ENCODE peak calls at places on chromosomes 16 and 17, in six cellular contexts. G is GM12878, E is H1, W is GM12891, V is HepG2, U is K562. Y is an unnamed sample.

GRCh38 chr17:17568772-17569195 is 22.7 kb downstream of the PEMT start:
- DNase-seq in W (peak), E (peak), U (peak), V (peak), G (no peak), Y (peak)

GRCh38 chr17:67289174-67289876 is 44.3 kb upstream of the HELZ start:
- DNase-seq in G (no peak), U (no peak), W (no peak), V (no peak), E (no peak), Y (no peak)

GRCh38 chr16:67459066-67459857 is 21.7 kb downstream of the ATP6V0D1 start:
- DNase-seq in W (no peak), U (no peak), G (no peak), E (no peak), V (peak), Y (no peak)

GRCh38 chr17:21283482-21284318 is 811 bp upstream of the MAP2K3 start:
- DNase-seq in V (no peak), E (no peak), U (no peak), G (no peak), W (no peak), Y (no peak)

GRCh38 chr17:48545022-48545376 is at the start of gene HOXB2:
- DNase-seq in G (no peak), U (peak), E (no peak), V (no peak), W (no peak), Y (no peak)

GRCh38 chr17:5821057-5821456 is 236.7 kb upstream of the NLRP1 start:
- DNase-seq in V (peak), G (no peak), U (no peak), E (no peak), W (no peak), Y (no peak)

GRCh38 chr17:12961655-12962054 is 56.2 kb downstream of the ELAC2 start:
- DNase-seq in E (no peak), U (no peak), G (no peak), V (no peak), W (no peak), Y (no peak)

GRCh38 chr16:27097671-27098275 is 31.0 kb downstream of the C16orf82 start:
- DNase-seq in U (no peak), W (no peak), V (no peak), E (no peak), G (no peak), Y (no peak)

GRCh38 chr16:50395763-50396710 is 27.2 kb upstream of the BRD7 start:
- DNase-seq in W (no peak), U (no peak), V (no peak), G (no peak), E (no peak), Y (no peak)

GRCh38 chr16:69399361-69399760 is 13.6 kb upstream of the TERF2 start:
- DNase-seq in U (no peak), W (no peak), G (no peak), V (no peak), E (no peak), Y (no peak)

GRCh38 chr17:38428643-38429371 is 543 bp downstream of the ARHGAP23 start:
- DNase-seq in W (no peak), U (no peak), G (no peak), E (no peak), V (no peak), Y (no peak)

GRCh38 chr17:77282524-77283515 is 142.1 kb downstream of the SEC14L1 start:
- DNase-seq in W (no peak), G (peak), V (peak), U (no peak), E (no peak), Y (no peak)

GRCh38 chr16:67833035-67833417 is 9.1 kb upstream of the THAP11 start:
- DNase-seq in G (no peak), E (no peak), V (no peak), W (no peak), U (no peak), Y (no peak)

GRCh38 chr17:45261577-45262515 is at the start of gene SPATA32:
- DNase-seq in U (no peak), V (no peak), W (peak), E (no peak), G (no peak), Y (peak)

GRCh38 chr16:427295-427694 is 1.8 kb downstream of the RAB11FIP3 start:
- DNase-seq in U (no peak), E (no peak), G (no peak), V (no peak), W (no peak), Y (no peak)

GRCh38 chr17:40598021-40598927 is 33.0 kb upstream of the CCR7 start:
- DNase-seq in G (no peak), V (no peak), W (no peak), E (no peak), U (no peak), Y (no peak)

GRCh38 chr16:87801679-87802300 is 36.0 kb upstream of the KLHDC4 start:
- DNase-seq in V (no peak), G (no peak), E (no peak), W (no peak), U (no peak), Y (no peak)

GRCh38 chr16:87800497-87800896 is 34.7 kb upstream of the KLHDC4 start:
- DNase-seq in G (no peak), V (no peak), E (no peak), W (no peak), U (no peak), Y (no peak)

GRCh38 chr16:87802670-87803069 is 36.9 kb upstream of the KLHDC4 start:
- DNase-seq in U (no peak), V (no peak), G (no peak), E (no peak), W (no peak), Y (no peak)

GRCh38 chr16:87806246-87806607 is 40.4 kb upstream of the KLHDC4 start:
- DNase-seq in V (no peak), G (no peak), U (no peak), W (no peak), E (no peak), Y (no peak)

GRCh38 chr16:87803385-87803784 is 37.6 kb upstream of the KLHDC4 start:
- DNase-seq in E (no peak), G (no peak), U (no peak), W (no peak), V (no peak), Y (no peak)
- TF ChIP-seq TAF1 in E (no peak), G (no peak), U (no peak), W (no peak), V (no peak), Y (no peak)

DNA sequence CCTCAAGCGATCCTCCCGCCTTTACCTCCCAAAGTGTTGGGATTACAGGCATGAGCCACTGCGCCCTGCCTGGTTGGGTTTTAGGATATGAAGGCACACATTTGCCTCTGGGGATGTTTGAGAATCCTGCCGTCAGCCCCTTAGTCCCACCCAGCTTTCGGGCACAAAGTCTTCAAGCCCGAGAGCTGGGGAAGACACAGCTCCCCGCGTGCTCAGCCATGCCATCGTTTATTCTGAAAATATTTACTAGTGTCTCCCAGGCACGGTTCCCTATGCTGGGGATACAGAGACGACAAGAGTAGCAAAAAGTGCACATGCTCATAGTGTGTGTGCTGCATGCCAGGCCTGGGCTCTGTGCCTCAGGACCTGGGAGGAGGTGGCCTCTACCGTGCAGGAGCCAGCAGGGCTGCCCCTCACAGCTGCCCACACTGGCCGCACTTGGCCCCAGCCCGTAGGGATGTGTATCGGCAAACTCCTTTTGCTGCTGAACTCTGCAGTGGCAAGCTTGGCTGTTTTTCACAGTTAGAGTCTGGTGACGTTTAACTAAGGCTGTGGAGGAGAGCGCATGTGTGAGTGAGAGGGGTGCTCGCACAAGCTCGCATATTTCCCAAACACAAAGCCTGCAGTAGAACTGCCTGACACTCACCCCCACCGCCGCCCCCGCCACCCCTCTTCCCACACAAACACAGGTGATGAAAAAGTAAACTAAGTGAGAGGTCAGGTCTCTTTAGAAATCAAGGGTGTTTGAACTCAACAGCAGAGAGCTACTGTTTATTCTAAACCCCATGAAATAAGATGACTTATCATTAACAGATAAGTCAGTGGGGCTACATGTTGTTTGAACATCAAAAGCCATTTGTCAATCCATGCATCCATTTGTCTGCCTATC is 266.4 kb downstream of the MRTFB start:
- DNase-seq in U (no peak), W (no peak), G (no peak), E (no peak), V (peak), Y (no peak)
- TF ChIP-seq POLR2AphosphoS5 in U (no peak), W (no peak), G (no peak), E (no peak), V (peak), Y (no peak)

GRCh38 chr17:2077040-2077439 is 22.1 kb downstream of the HIC1 start:
- DNase-seq in U (no peak), G (no peak), E (no peak), V (no peak), W (no peak), Y (no peak)
- TF ChIP-seq POLR2A in U (no peak), G (no peak), E (no peak), V (no peak), W (no peak), Y (no peak)

GRCh38 chr16:61432421-61432820 is 603.8 kb downstream of the CDH8 start:
- DNase-seq in V (no peak), U (no peak), G (no peak), E (no peak), W (no peak), Y (no peak)
- TF ChIP-seq TAF1 in V (no peak), U (no peak), G (no peak), E (no peak), W (no peak), Y (no peak)

GRCh38 chr16:11635679-11636171 is 32.5 kb upstream of the SNN start:
- DNase-seq in W (no peak), G (no peak), E (no peak), V (no peak), U (no peak), Y (no peak)

GRCh38 chr16:11636172-11636721 is 32.0 kb upstream of the SNN start:
- DNase-seq in U (no peak), V (peak), W (no peak), G (no peak), E (peak), Y (no peak)

GRCh38 chr16:11637320-11637719 is 30.9 kb upstream of the SNN start:
- DNase-seq in V (no peak), E (no peak), G (no peak), W (no peak), U (no peak), Y (no peak)

GRCh38 chr16:11639008-11639562 is 29.2 kb upstream of the SNN start:
- DNase-seq in V (no peak), E (no peak), W (no peak), G (no peak), U (no peak), Y (no peak)

DNA sequence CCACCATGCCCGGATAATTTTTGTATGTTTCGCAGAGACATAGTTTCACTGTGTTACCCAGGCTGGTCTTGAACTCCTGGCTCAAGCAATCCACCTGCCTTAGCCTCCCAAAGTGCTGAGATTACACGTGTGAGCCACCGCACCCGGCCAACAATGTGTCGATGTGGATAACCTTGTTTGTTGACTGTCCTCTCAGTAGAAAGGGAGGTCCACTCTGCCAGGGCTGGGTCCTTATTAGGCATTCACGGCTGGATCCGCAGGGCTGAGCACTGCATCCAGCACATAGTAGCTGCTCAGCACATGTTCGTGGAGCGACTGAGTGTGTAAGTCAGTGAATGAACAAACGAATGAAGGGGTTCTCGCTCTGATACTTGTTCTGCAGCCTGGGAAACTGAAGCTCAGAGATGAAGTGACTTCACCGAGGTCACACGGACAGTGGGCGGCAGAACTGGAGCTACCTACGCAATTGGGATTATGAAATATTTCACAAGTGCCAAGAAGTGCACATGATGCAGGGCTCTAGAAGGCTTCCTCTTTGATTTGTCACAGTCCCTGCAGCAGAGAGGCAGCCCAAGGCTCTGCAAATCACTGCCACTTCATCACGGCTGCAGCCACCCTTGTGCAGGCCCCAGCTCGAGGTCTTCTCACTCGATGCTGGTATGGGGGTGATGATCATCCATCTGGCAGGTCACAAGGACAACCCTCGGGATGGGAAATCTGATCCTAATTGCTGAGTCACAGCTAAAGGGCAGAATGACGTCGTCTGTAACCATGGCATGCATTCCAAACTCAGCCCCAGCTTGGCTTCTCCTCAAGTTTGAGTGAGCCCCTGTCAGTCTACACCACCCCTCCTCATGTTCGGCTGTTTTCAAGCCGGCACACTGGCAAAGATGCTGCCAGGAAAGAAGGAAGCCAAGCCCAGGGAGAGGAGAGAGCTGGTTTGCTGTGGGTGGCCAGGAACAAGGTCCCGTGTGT is 28.0 kb upstream of the SNN start:
- DNase-seq in G (no peak), W (no peak), U (no peak), V (peak), E (no peak), Y (no peak)
- TF ChIP-seq POLR2AphosphoS5 in G (no peak), W (no peak), U (no peak), V (no peak), E (peak), Y (no peak)

GRCh38 chr17:75695141-75695829 is 26.0 kb upstream of the ITGB4 start:
- DNase-seq in U (no peak), G (no peak), V (no peak), W (no peak), E (no peak), Y (no peak)

GRCh38 chr17:75693500-75694481 is 26.7 kb downstream of the SAP30BP start:
- DNase-seq in W (no peak), U (no peak), V (no peak), G (no peak), E (no peak), Y (no peak)

GRCh38 chr17:75697651-75698291 is 23.5 kb upstream of the ITGB4 start:
- DNase-seq in G (no peak), V (peak), W (no peak), U (no peak), E (no peak), Y (no peak)

GRCh38 chr17:75694536-75694935 is 26.7 kb upstream of the ITGB4 start:
- DNase-seq in G (no peak), W (no peak), E (no peak), U (no peak), V (no peak), Y (no peak)

DNA sequence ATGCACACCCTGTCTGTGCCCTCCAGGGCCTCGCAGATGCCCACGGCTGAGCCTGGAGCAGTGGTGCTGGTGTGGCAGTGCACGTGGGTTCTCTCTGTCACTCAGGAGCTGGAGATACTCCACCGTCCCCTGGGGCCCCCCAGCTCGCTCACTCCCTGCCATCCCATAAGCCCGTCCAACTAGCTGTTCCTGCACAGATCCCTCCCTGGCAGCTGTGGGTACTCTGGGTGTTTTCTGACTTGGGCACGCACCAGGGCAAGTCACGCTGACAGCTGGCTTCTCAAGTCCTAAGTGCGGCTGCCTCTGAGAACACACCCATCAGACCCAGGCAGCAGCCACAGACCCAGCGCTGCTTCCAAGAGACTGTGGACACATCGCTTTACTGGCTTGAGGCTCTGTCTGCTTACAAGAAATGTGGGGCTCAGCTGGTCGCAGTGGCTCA is 25.4 kb upstream of the ITGB4 start:
- DNase-seq in U (no peak), E (no peak), G (no peak), V (no peak), W (no peak), Y (no peak)
- TF ChIP-seq POLR2A in U (no peak), E (no peak), G (no peak), V (no peak), W (no peak), Y (no peak)

GRCh38 chr17:50949128-50950001 is 83.2 kb upstream of the TOB1 start:
- DNase-seq in U (no peak), E (no peak), G (no peak), V (no peak), W (no peak), Y (no peak)
- TF ChIP-seq TAF1 in U (no peak), E (no peak), G (no peak), V (no peak), W (no peak), Y (no peak)

GRCh38 chr17:27633312-27634025 is 2.5 kb downstream of the LGALS9 start:
- DNase-seq in U (peak), W (no peak), V (peak), E (no peak), G (no peak), Y (no peak)
- TF ChIP-seq POLR2AphosphoS5 in U (no peak), W (no peak), V (no peak), E (no peak), G (no peak), Y (no peak)

Y was measured in GM12892.